ENCODE peak calls at places on chromosomes 2 and 18, in six cellular contexts. B is neuronal stem cell, Q is H9, J is IMR-90, Z is H1, H is mesendoderm. N is an unnamed sample. For H3K79me1, the result is how much of the 10 kb centered on the place peaks cover.

GRCh38 chr2:124310671-124311070 is 285.6 kb downstream of the CNTNAP5 start:
- DNase-seq in Z (no peak), J (no peak), Q (no peak), H (no peak), B (no peak), N (no peak)

GRCh38 chr2:206443735-206444527 is 599 bp downstream of the ADAM23 start:
- DNase-seq in H (peak), Q (peak), J (peak), B (peak), Z (no peak), N (peak)

GRCh38 chr2:59458862-59459261 is 1094.6 kb downstream of the BCL11A start:
- DNase-seq in Q (peak), Z (no peak), H (peak), B (no peak), J (no peak), N (no peak)

GRCh38 chr18:77067315-77068061 is 65.1 kb downstream of the MBP start:
- DNase-seq in Q (no peak), B (no peak), H (peak), J (peak), Z (no peak), N (peak)

GRCh38 chr2:149526689-149527088 is 60.9 kb downstream of the MMADHC start:
- DNase-seq in B (no peak), Z (no peak), Q (no peak), H (no peak), J (no peak), N (no peak)

GRCh38 chr2:101277111-101277510 is 24.4 kb downstream of the CNOT11 start:
- DNase-seq in B (no peak), Z (no peak), Q (no peak), J (peak), H (peak), N (no peak)

GRCh38 chr2:98539056-98539735 is 69.1 kb downstream of the COA5 start:
- DNase-seq in B (no peak), H (no peak), J (no peak), Q (no peak), Z (no peak), N (no peak)

GRCh38 chr2:133458280-133458679 is 110.0 kb downstream of the NCKAP5 start:
- DNase-seq in Q (no peak), H (no peak), Z (no peak), J (peak), B (no peak), N (no peak)

GRCh38 chr2:64638502-64639120 is 15.1 kb downstream of the SERTAD2 start:
- DNase-seq in Q (no peak), B (no peak), H (no peak), Z (no peak), J (no peak), N (no peak)

GRCh38 chr2:26840937-26841610 is 6.9 kb upstream of the DPYSL5 start:
- DNase-seq in Z (no peak), J (no peak), Q (no peak), B (no peak), H (no peak), N (no peak)

GRCh38 chr18:50492061-50492460 is 67.8 kb upstream of the MAPK4 start:
- DNase-seq in Z (no peak), Q (no peak), J (no peak), B (no peak), H (no peak), N (no peak)

GRCh38 chr2:9613291-9613690 is 17.5 kb downstream of the YWHAQ start:
- DNase-seq in Q (no peak), H (no peak), B (no peak), J (peak), Z (no peak), N (peak)

GRCh38 chr2:68770271-68771111 is 35.9 kb downstream of the ARHGAP25 start:
- DNase-seq in H (no peak), J (no peak), B (no peak), Q (no peak), Z (no peak), N (peak)

GRCh38 chr2:216404010-216404618 is 8.2 kb upstream of the SMARCAL1 start:
- DNase-seq in J (peak), H (peak), Q (peak), Z (no peak), B (no peak), N (peak)

GRCh38 chr2:10007921-10008808 is 35.2 kb upstream of the KLF11 start:
- DNase-seq in B (no peak), Z (no peak), H (no peak), Q (no peak), J (no peak), N (no peak)

GRCh38 chr18:49175071-49175470 is 224.3 kb upstream of the SMAD7 start:
- DNase-seq in Z (no peak), B (no peak), Q (no peak), J (no peak), H (no peak), N (no peak)

GRCh38 chr2:107354143-107354542 is 468.2 kb upstream of the ST6GAL2 start:
- DNase-seq in H (no peak), Z (no peak), J (no peak), B (no peak), Q (no peak), N (no peak)

GRCh38 chr2:42928692-42929576 is 136.6 kb upstream of the HAAO start:
- DNase-seq in J (peak), Z (no peak), H (peak), Q (peak), B (peak), N (peak)
- H3K79me1 ChIP-seq in J (under half), Z (under half), H (under half), Q (under half), B (under half), N (under half)

DNA sequence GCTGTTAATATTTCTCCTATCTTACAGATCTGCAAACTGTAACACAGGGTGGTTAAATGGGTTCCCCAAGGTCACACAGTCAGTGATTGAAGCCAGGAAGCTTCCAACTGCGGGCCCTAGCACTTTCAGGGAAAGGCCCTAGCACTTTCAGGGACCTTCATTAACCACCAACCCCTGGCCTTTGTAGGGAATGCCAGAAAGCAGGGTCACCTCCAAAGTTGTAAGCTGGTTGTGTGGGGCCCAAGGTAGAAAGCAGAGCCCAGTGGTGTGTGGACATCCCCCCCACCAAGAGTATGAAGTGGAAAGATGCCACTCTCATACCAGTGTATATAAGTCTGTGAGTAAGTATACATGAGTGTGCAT is 4.4 kb downstream of the DLX2 start:
- DNase-seq in Z (no peak), Q (no peak), J (no peak), B (no peak), H (peak), N (no peak)
- H3K79me1 ChIP-seq in Z (under half), Q (under half), J (under half), B (under half), H (under half), N (under half)

GRCh38 chr2:66440011-66440542 is 5.2 kb downstream of the MEIS1 start:
- DNase-seq in Z (no peak), Q (no peak), H (peak), B (no peak), J (no peak), N (peak)

GRCh38 chr2:66443183-66443976 is 8.5 kb downstream of the MEIS1 start:
- DNase-seq in B (no peak), Q (no peak), Z (no peak), J (no peak), H (no peak), N (no peak)

GRCh38 chr2:66439291-66440010 is 4.5 kb downstream of the MEIS1 start:
- DNase-seq in H (peak), Q (peak), B (no peak), J (no peak), Z (no peak), N (peak)

GRCh38 chr2:66440692-66441091 is 5.8 kb downstream of the MEIS1 start:
- DNase-seq in B (no peak), J (no peak), Q (no peak), Z (no peak), H (peak), N (peak)

GRCh38 chr2:66441651-66442365 is 6.9 kb downstream of the MEIS1 start:
- DNase-seq in H (peak), Q (no peak), B (no peak), Z (no peak), J (no peak), N (peak)
- H3K79me1 ChIP-seq in H (under half), Q (under half), B (under half), Z (under half), J (under half), N (under half)

GRCh38 chr2:42922293-42922692 is 129.9 kb upstream of the HAAO start:
- DNase-seq in J (no peak), H (no peak), Z (no peak), Q (no peak), B (no peak), N (no peak)

GRCh38 chr2:42925742-42926437 is 133.5 kb upstream of the HAAO start:
- DNase-seq in J (no peak), Z (no peak), H (no peak), Q (no peak), B (no peak), N (no peak)

GRCh38 chr2:42924436-42924897 is 132.1 kb upstream of the HAAO start:
- DNase-seq in Z (no peak), B (no peak), H (no peak), Q (no peak), J (no peak), N (no peak)

GRCh38 chr2:42922790-42923631 is 130.6 kb upstream of the HAAO start:
- DNase-seq in B (no peak), J (peak), Z (no peak), H (peak), Q (no peak), N (peak)

GRCh38 chr2:42923632-42924425 is 131.4 kb upstream of the HAAO start:
- DNase-seq in J (peak), Z (no peak), H (peak), Q (no peak), B (no peak), N (no peak)
- H3K79me1 ChIP-seq in J (under half), Z (under half), H (under half), Q (under half), B (under half), N (under half)

DNA sequence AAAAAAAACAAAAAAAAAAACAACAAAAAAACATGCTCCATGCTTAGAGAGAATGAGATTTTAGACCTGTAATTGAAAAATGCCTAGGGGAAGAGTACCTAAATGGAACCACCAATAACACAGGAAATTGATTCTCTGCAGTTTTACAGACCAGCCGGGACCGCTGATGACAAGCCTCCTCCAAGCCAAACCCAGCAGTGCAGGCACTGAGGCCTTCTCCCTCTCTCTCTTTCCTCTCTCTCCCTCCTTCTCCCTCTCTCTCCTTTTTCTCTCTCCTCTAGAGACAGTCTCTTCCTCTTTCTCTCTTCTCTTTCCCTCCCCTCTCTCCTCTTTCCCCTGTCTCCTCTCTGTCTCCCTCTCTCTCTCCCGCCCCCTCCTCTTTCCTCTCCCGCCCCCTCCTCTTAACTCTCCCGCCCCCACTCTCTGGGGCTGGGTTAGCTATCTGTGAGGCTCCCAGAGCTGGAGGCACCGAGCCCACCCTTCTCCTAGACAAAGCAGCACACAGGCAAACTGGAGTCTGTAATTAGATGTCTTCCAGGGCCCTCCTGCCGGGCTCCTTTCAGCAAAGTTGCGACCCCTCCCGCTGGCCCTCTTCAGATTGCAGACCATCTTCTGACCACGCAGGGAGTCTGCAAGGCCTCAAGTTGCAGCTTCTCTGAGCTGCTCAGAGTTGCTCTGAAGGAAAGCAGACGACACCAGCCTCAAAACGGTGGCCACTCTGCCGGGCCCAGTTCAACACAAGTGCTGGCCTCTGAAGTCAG is 228.7 kb upstream of the COPS8 start:
- DNase-seq in J (no peak), B (peak), H (peak), Q (no peak), Z (no peak), N (no peak)
- H3K79me1 ChIP-seq in J (under half), B (under half), H (under half), Q (under half), Z (under half), N (under half)